ENCODE peak calls at places on chromosomes 2 and 18, in six cellular contexts. One of them, this sample, is unnamed.

GRCh38 chr2:128437181-128437520 is 118.5 kb upstream of the HS6ST1 start:
- DNase-seq in stimulated activated CD8-positive, alpha-beta memory T cell treated with anti-CD3 and anti-CD28 coated beads, Interleukin-15, amount 100 ng/mL, for 24 hours: no peak
- DNase-seq in H7: no peak
- DNase-seq in activated CD8-positive, alpha-beta memory T cell treated with anti-CD3 and anti-CD28 coated beads for 1 hour: no peak
- DNase-seq in NCI-H82: no peak
- DNase-seq in fibroblast of lung: no peak
- DNase-seq in this sample: no peak

GRCh38 chr2:112623913-112624777 is 21.6 kb upstream of the SLC20A1 start:
- DNase-seq in stimulated activated CD8-positive, alpha-beta memory T cell treated with anti-CD3 and anti-CD28 coated beads, Interleukin-15, amount 100 ng/mL, for 24 hours: no peak
- DNase-seq in fibroblast of lung: peak
- DNase-seq in activated CD8-positive, alpha-beta memory T cell treated with anti-CD3 and anti-CD28 coated beads for 1 hour: peak
- DNase-seq in H7: no peak
- DNase-seq in NCI-H82: no peak
- DNase-seq in this sample: peak

GRCh38 chr2:190636362-190636761 is 12.5 kb upstream of the NAB1 start:
- DNase-seq in fibroblast of lung: peak
- DNase-seq in activated CD8-positive, alpha-beta memory T cell treated with anti-CD3 and anti-CD28 coated beads for 1 hour: no peak
- DNase-seq in H7: no peak
- DNase-seq in NCI-H82: no peak
- DNase-seq in stimulated activated CD8-positive, alpha-beta memory T cell treated with anti-CD3 and anti-CD28 coated beads, Interleukin-15, amount 100 ng/mL, for 24 hours: no peak
- DNase-seq in this sample: no peak

GRCh38 chr2:127568128-127568527 is 32.6 kb downstream of the MYO7B start:
- DNase-seq in fibroblast of lung: no peak
- DNase-seq in H7: no peak
- DNase-seq in activated CD8-positive, alpha-beta memory T cell treated with anti-CD3 and anti-CD28 coated beads for 1 hour: no peak
- DNase-seq in NCI-H82: no peak
- DNase-seq in stimulated activated CD8-positive, alpha-beta memory T cell treated with anti-CD3 and anti-CD28 coated beads, Interleukin-15, amount 100 ng/mL, for 24 hours: no peak
- DNase-seq in this sample: no peak

GRCh38 chr2:48249093-48249492 is 280.9 kb upstream of the STON1 start:
- DNase-seq in fibroblast of lung: peak
- DNase-seq in NCI-H82: peak
- DNase-seq in stimulated activated CD8-positive, alpha-beta memory T cell treated with anti-CD3 and anti-CD28 coated beads, Interleukin-15, amount 100 ng/mL, for 24 hours: no peak
- DNase-seq in H7: no peak
- DNase-seq in activated CD8-positive, alpha-beta memory T cell treated with anti-CD3 and anti-CD28 coated beads for 1 hour: no peak
- DNase-seq in this sample: no peak

GRCh38 chr2:207869784-207870778 is 100.4 kb upstream of the FZD5 start:
- DNase-seq in activated CD8-positive, alpha-beta memory T cell treated with anti-CD3 and anti-CD28 coated beads for 1 hour: no peak
- DNase-seq in NCI-H82: no peak
- DNase-seq in H7: no peak
- DNase-seq in fibroblast of lung: peak
- DNase-seq in stimulated activated CD8-positive, alpha-beta memory T cell treated with anti-CD3 and anti-CD28 coated beads, Interleukin-15, amount 100 ng/mL, for 24 hours: no peak
- DNase-seq in this sample: no peak

GRCh38 chr2:43083278-43083677 is 143.1 kb downstream of the ZFP36L2 start:
- DNase-seq in NCI-H82: no peak
- DNase-seq in stimulated activated CD8-positive, alpha-beta memory T cell treated with anti-CD3 and anti-CD28 coated beads, Interleukin-15, amount 100 ng/mL, for 24 hours: no peak
- DNase-seq in H7: peak
- DNase-seq in activated CD8-positive, alpha-beta memory T cell treated with anti-CD3 and anti-CD28 coated beads for 1 hour: no peak
- DNase-seq in fibroblast of lung: no peak
- DNase-seq in this sample: no peak

GRCh38 chr2:3377279-3377611 is 373 bp downstream of the EIPR1 start:
- DNase-seq in stimulated activated CD8-positive, alpha-beta memory T cell treated with anti-CD3 and anti-CD28 coated beads, Interleukin-15, amount 100 ng/mL, for 24 hours: no peak
- DNase-seq in activated CD8-positive, alpha-beta memory T cell treated with anti-CD3 and anti-CD28 coated beads for 1 hour: no peak
- DNase-seq in fibroblast of lung: peak
- DNase-seq in NCI-H82: peak
- DNase-seq in H7: no peak
- DNase-seq in this sample: no peak

GRCh38 chr2:101440127-101440738 is 34.7 kb downstream of the RFX8 start:
- DNase-seq in H7: no peak
- DNase-seq in NCI-H82: no peak
- DNase-seq in activated CD8-positive, alpha-beta memory T cell treated with anti-CD3 and anti-CD28 coated beads for 1 hour: no peak
- DNase-seq in stimulated activated CD8-positive, alpha-beta memory T cell treated with anti-CD3 and anti-CD28 coated beads, Interleukin-15, amount 100 ng/mL, for 24 hours: no peak
- DNase-seq in fibroblast of lung: peak
- DNase-seq in this sample: no peak

GRCh38 chr18:12911928-12912703 is 28.1 kb upstream of the PTPN2 start:
- DNase-seq in NCI-H82: no peak
- DNase-seq in H7: peak
- DNase-seq in stimulated activated CD8-positive, alpha-beta memory T cell treated with anti-CD3 and anti-CD28 coated beads, Interleukin-15, amount 100 ng/mL, for 24 hours: no peak
- DNase-seq in activated CD8-positive, alpha-beta memory T cell treated with anti-CD3 and anti-CD28 coated beads for 1 hour: no peak
- DNase-seq in fibroblast of lung: no peak
- DNase-seq in this sample: no peak

GRCh38 chr2:172097557-172098131 is 5.1 kb downstream of the DLX2 start:
- DNase-seq in stimulated activated CD8-positive, alpha-beta memory T cell treated with anti-CD3 and anti-CD28 coated beads, Interleukin-15, amount 100 ng/mL, for 24 hours: no peak
- DNase-seq in H7: peak
- DNase-seq in fibroblast of lung: no peak
- DNase-seq in activated CD8-positive, alpha-beta memory T cell treated with anti-CD3 and anti-CD28 coated beads for 1 hour: no peak
- DNase-seq in NCI-H82: peak
- DNase-seq in this sample: no peak

GRCh38 chr2:38260469-38260868 is 116.6 kb downstream of the ATL2 start:
- DNase-seq in fibroblast of lung: no peak
- DNase-seq in stimulated activated CD8-positive, alpha-beta memory T cell treated with anti-CD3 and anti-CD28 coated beads, Interleukin-15, amount 100 ng/mL, for 24 hours: no peak
- DNase-seq in H7: no peak
- DNase-seq in activated CD8-positive, alpha-beta memory T cell treated with anti-CD3 and anti-CD28 coated beads for 1 hour: no peak
- DNase-seq in NCI-H82: no peak
- DNase-seq in this sample: no peak

GRCh38 chr2:201798252-201798918 is 8.0 kb upstream of the CDK15 start:
- DNase-seq in activated CD8-positive, alpha-beta memory T cell treated with anti-CD3 and anti-CD28 coated beads for 1 hour: no peak
- DNase-seq in H7: no peak
- DNase-seq in NCI-H82: no peak
- DNase-seq in fibroblast of lung: peak
- DNase-seq in stimulated activated CD8-positive, alpha-beta memory T cell treated with anti-CD3 and anti-CD28 coated beads, Interleukin-15, amount 100 ng/mL, for 24 hours: no peak
- DNase-seq in this sample: no peak

GRCh38 chr2:191176801-191177438 is 26.1 kb upstream of the STAT4 start:
- DNase-seq in fibroblast of lung: no peak
- DNase-seq in H7: no peak
- DNase-seq in activated CD8-positive, alpha-beta memory T cell treated with anti-CD3 and anti-CD28 coated beads for 1 hour: no peak
- DNase-seq in stimulated activated CD8-positive, alpha-beta memory T cell treated with anti-CD3 and anti-CD28 coated beads, Interleukin-15, amount 100 ng/mL, for 24 hours: no peak
- DNase-seq in NCI-H82: no peak
- DNase-seq in this sample: no peak

GRCh38 chr2:173119069-173119807 is 43.6 kb downstream of the MAP3K20 start:
- DNase-seq in H7: no peak
- DNase-seq in stimulated activated CD8-positive, alpha-beta memory T cell treated with anti-CD3 and anti-CD28 coated beads, Interleukin-15, amount 100 ng/mL, for 24 hours: no peak
- DNase-seq in activated CD8-positive, alpha-beta memory T cell treated with anti-CD3 and anti-CD28 coated beads for 1 hour: no peak
- DNase-seq in fibroblast of lung: peak
- DNase-seq in NCI-H82: peak
- DNase-seq in this sample: no peak

GRCh38 chr18:57780318-57781127 is 22.6 kb downstream of the ATP8B1 start:
- DNase-seq in NCI-H82: no peak
- DNase-seq in activated CD8-positive, alpha-beta memory T cell treated with anti-CD3 and anti-CD28 coated beads for 1 hour: no peak
- DNase-seq in stimulated activated CD8-positive, alpha-beta memory T cell treated with anti-CD3 and anti-CD28 coated beads, Interleukin-15, amount 100 ng/mL, for 24 hours: no peak
- DNase-seq in H7: no peak
- DNase-seq in fibroblast of lung: peak
- DNase-seq in this sample: no peak

GRCh38 chr2:213086566-213086965 is 64.8 kb downstream of the IKZF2 start:
- DNase-seq in NCI-H82: no peak
- DNase-seq in stimulated activated CD8-positive, alpha-beta memory T cell treated with anti-CD3 and anti-CD28 coated beads, Interleukin-15, amount 100 ng/mL, for 24 hours: no peak
- DNase-seq in H7: peak
- DNase-seq in activated CD8-positive, alpha-beta memory T cell treated with anti-CD3 and anti-CD28 coated beads for 1 hour: no peak
- DNase-seq in fibroblast of lung: peak
- DNase-seq in this sample: no peak

GRCh38 chr2:46065152-46065551 is 232.1 kb upstream of the EPAS1 start:
- DNase-seq in NCI-H82: no peak
- DNase-seq in stimulated activated CD8-positive, alpha-beta memory T cell treated with anti-CD3 and anti-CD28 coated beads, Interleukin-15, amount 100 ng/mL, for 24 hours: no peak
- DNase-seq in fibroblast of lung: peak
- DNase-seq in H7: no peak
- DNase-seq in activated CD8-positive, alpha-beta memory T cell treated with anti-CD3 and anti-CD28 coated beads for 1 hour: no peak
- DNase-seq in this sample: no peak

GRCh38 chr2:9613291-9613690 is 17.5 kb downstream of the YWHAQ start:
- DNase-seq in activated CD8-positive, alpha-beta memory T cell treated with anti-CD3 and anti-CD28 coated beads for 1 hour: no peak
- DNase-seq in H7: no peak
- DNase-seq in NCI-H82: no peak
- DNase-seq in stimulated activated CD8-positive, alpha-beta memory T cell treated with anti-CD3 and anti-CD28 coated beads, Interleukin-15, amount 100 ng/mL, for 24 hours: no peak
- DNase-seq in fibroblast of lung: peak
- DNase-seq in this sample: no peak

GRCh38 chr2:232653441-232653840 is 20.0 kb downstream of the EFHD1 start:
- DNase-seq in stimulated activated CD8-positive, alpha-beta memory T cell treated with anti-CD3 and anti-CD28 coated beads, Interleukin-15, amount 100 ng/mL, for 24 hours: no peak
- DNase-seq in NCI-H82: no peak
- DNase-seq in fibroblast of lung: no peak
- DNase-seq in H7: peak
- DNase-seq in activated CD8-positive, alpha-beta memory T cell treated with anti-CD3 and anti-CD28 coated beads for 1 hour: no peak
- DNase-seq in this sample: no peak

GRCh38 chr2:176187306-176188217 is 906 bp upstream of the HOXD1 start:
- DNase-seq in activated CD8-positive, alpha-beta memory T cell treated with anti-CD3 and anti-CD28 coated beads for 1 hour: no peak
- DNase-seq in NCI-H82: peak
- DNase-seq in fibroblast of lung: no peak
- DNase-seq in H7: peak
- DNase-seq in stimulated activated CD8-positive, alpha-beta memory T cell treated with anti-CD3 and anti-CD28 coated beads, Interleukin-15, amount 100 ng/mL, for 24 hours: no peak
- DNase-seq in this sample: peak

GRCh38 chr2:167212054-167212648 is 323.9 kb downstream of the XIRP2 start:
- DNase-seq in NCI-H82: peak
- DNase-seq in activated CD8-positive, alpha-beta memory T cell treated with anti-CD3 and anti-CD28 coated beads for 1 hour: no peak
- DNase-seq in stimulated activated CD8-positive, alpha-beta memory T cell treated with anti-CD3 and anti-CD28 coated beads, Interleukin-15, amount 100 ng/mL, for 24 hours: no peak
- DNase-seq in H7: peak
- DNase-seq in fibroblast of lung: peak
- DNase-seq in this sample: no peak

GRCh38 chr2:241846406-241846805 is 12.3 kb downstream of the PDCD1 start:
- DNase-seq in fibroblast of lung: no peak
- DNase-seq in NCI-H82: no peak
- DNase-seq in H7: no peak
- DNase-seq in stimulated activated CD8-positive, alpha-beta memory T cell treated with anti-CD3 and anti-CD28 coated beads, Interleukin-15, amount 100 ng/mL, for 24 hours: no peak
- DNase-seq in activated CD8-positive, alpha-beta memory T cell treated with anti-CD3 and anti-CD28 coated beads for 1 hour: no peak
- DNase-seq in this sample: no peak

GRCh38 chr18:52484977-52485376 is 145.0 kb downstream of the DCC start:
- DNase-seq in stimulated activated CD8-positive, alpha-beta memory T cell treated with anti-CD3 and anti-CD28 coated beads, Interleukin-15, amount 100 ng/mL, for 24 hours: no peak
- DNase-seq in NCI-H82: no peak
- DNase-seq in H7: no peak
- DNase-seq in fibroblast of lung: no peak
- DNase-seq in activated CD8-positive, alpha-beta memory T cell treated with anti-CD3 and anti-CD28 coated beads for 1 hour: no peak
- DNase-seq in this sample: no peak

GRCh38 chr2:233925402-233925801 is 8.2 kb downstream of the TRPM8 start:
- DNase-seq in activated CD8-positive, alpha-beta memory T cell treated with anti-CD3 and anti-CD28 coated beads for 1 hour: no peak
- DNase-seq in fibroblast of lung: no peak
- DNase-seq in NCI-H82: no peak
- DNase-seq in stimulated activated CD8-positive, alpha-beta memory T cell treated with anti-CD3 and anti-CD28 coated beads, Interleukin-15, amount 100 ng/mL, for 24 hours: no peak
- DNase-seq in H7: peak
- DNase-seq in this sample: no peak

GRCh38 chr2:15965564-15966019 is 25.2 kb downstream of the MYCN start:
- DNase-seq in H7: peak
- DNase-seq in NCI-H82: no peak
- DNase-seq in stimulated activated CD8-positive, alpha-beta memory T cell treated with anti-CD3 and anti-CD28 coated beads, Interleukin-15, amount 100 ng/mL, for 24 hours: no peak
- DNase-seq in fibroblast of lung: no peak
- DNase-seq in activated CD8-positive, alpha-beta memory T cell treated with anti-CD3 and anti-CD28 coated beads for 1 hour: no peak
- DNase-seq in this sample: peak

GRCh38 chr2:29201979-29202378 is 86.8 kb downstream of the CLIP4 start:
- DNase-seq in fibroblast of lung: no peak
- DNase-seq in H7: peak
- DNase-seq in activated CD8-positive, alpha-beta memory T cell treated with anti-CD3 and anti-CD28 coated beads for 1 hour: no peak
- DNase-seq in stimulated activated CD8-positive, alpha-beta memory T cell treated with anti-CD3 and anti-CD28 coated beads, Interleukin-15, amount 100 ng/mL, for 24 hours: no peak
- DNase-seq in NCI-H82: peak
- DNase-seq in this sample: no peak

GRCh38 chr2:187345338-187345737 is 102.7 kb downstream of the CALCRL start:
- DNase-seq in H7: no peak
- DNase-seq in fibroblast of lung: no peak
- DNase-seq in NCI-H82: no peak
- DNase-seq in activated CD8-positive, alpha-beta memory T cell treated with anti-CD3 and anti-CD28 coated beads for 1 hour: no peak
- DNase-seq in stimulated activated CD8-positive, alpha-beta memory T cell treated with anti-CD3 and anti-CD28 coated beads, Interleukin-15, amount 100 ng/mL, for 24 hours: no peak
- DNase-seq in this sample: no peak